ENCODE peak calls at places on chromosomes 2 and 18, in ten cellular contexts. One of them, this sample, is unnamed.

GRCh38 chr2:173663835-173664515 is 301.2 kb downstream of the SP3 start:
- DNase-seq in AG08395: no peak
- DNase-seq in Panc1: no peak
- DNase-seq in NCI-H460: no peak
- DNase-seq in effector CD8-positive, alpha-beta T cell: no peak
- DNase-seq in lower leg skin: no peak
- DNase-seq in KBM-7: no peak
- DNase-seq in neuronal stem cell: no peak
- DNase-seq in CD8-positive, alpha-beta T cell: no peak
- DNase-seq in GM19239: no peak
- DNase-seq in this sample: no peak

GRCh38 chr2:54348672-54349071 is 92.6 kb upstream of the TSPYL6 start:
- DNase-seq in Panc1: no peak
- DNase-seq in KBM-7: no peak
- DNase-seq in neuronal stem cell: no peak
- DNase-seq in effector CD8-positive, alpha-beta T cell: no peak
- DNase-seq in lower leg skin: no peak
- DNase-seq in NCI-H460: no peak
- DNase-seq in CD8-positive, alpha-beta T cell: no peak
- DNase-seq in GM19239: no peak
- DNase-seq in AG08395: no peak
- DNase-seq in this sample: no peak

GRCh38 chr2:64203131-64204005 is 59.1 kb upstream of the PELI1 start:
- DNase-seq in effector CD8-positive, alpha-beta T cell: no peak
- DNase-seq in neuronal stem cell: no peak
- DNase-seq in CD8-positive, alpha-beta T cell: no peak
- DNase-seq in lower leg skin: no peak
- DNase-seq in Panc1: no peak
- DNase-seq in NCI-H460: no peak
- DNase-seq in KBM-7: no peak
- DNase-seq in GM19239: no peak
- DNase-seq in AG08395: peak
- DNase-seq in this sample: no peak

GRCh38 chr2:101398026-101398830 is 10.9 kb upstream of the CREG2 start:
- DNase-seq in effector CD8-positive, alpha-beta T cell: no peak
- DNase-seq in CD8-positive, alpha-beta T cell: no peak
- DNase-seq in Panc1: no peak
- DNase-seq in neuronal stem cell: no peak
- DNase-seq in AG08395: no peak
- DNase-seq in GM19239: no peak
- DNase-seq in NCI-H460: no peak
- DNase-seq in lower leg skin: no peak
- DNase-seq in KBM-7: no peak
- DNase-seq in this sample: no peak

GRCh38 chr2:207385903-207386302 is 143.9 kb upstream of the CREB1 start:
- DNase-seq in GM19239: no peak
- DNase-seq in NCI-H460: no peak
- DNase-seq in effector CD8-positive, alpha-beta T cell: no peak
- DNase-seq in lower leg skin: no peak
- DNase-seq in CD8-positive, alpha-beta T cell: no peak
- DNase-seq in neuronal stem cell: no peak
- DNase-seq in Panc1: no peak
- DNase-seq in AG08395: peak
- DNase-seq in KBM-7: no peak
- DNase-seq in this sample: no peak

GRCh38 chr18:37332764-37333420 is 232.7 kb downstream of the CELF4 start:
- DNase-seq in Panc1: no peak
- DNase-seq in AG08395: no peak
- DNase-seq in effector CD8-positive, alpha-beta T cell: no peak
- DNase-seq in CD8-positive, alpha-beta T cell: no peak
- DNase-seq in GM19239: no peak
- DNase-seq in lower leg skin: no peak
- DNase-seq in NCI-H460: no peak
- DNase-seq in neuronal stem cell: no peak
- DNase-seq in KBM-7: no peak
- DNase-seq in this sample: no peak

GRCh38 chr2:166610180-166610919 is 116.3 kb upstream of the SCN7A start:
- DNase-seq in AG08395: no peak
- DNase-seq in NCI-H460: no peak
- DNase-seq in Panc1: no peak
- DNase-seq in CD8-positive, alpha-beta T cell: no peak
- DNase-seq in lower leg skin: no peak
- DNase-seq in effector CD8-positive, alpha-beta T cell: no peak
- DNase-seq in GM19239: no peak
- DNase-seq in neuronal stem cell: no peak
- DNase-seq in KBM-7: peak
- DNase-seq in this sample: no peak

GRCh38 chr2:71609029-71609428 is 155.7 kb downstream of the DYSF start:
- DNase-seq in GM19239: no peak
- DNase-seq in Panc1: no peak
- DNase-seq in lower leg skin: peak
- DNase-seq in effector CD8-positive, alpha-beta T cell: no peak
- DNase-seq in neuronal stem cell: no peak
- DNase-seq in KBM-7: no peak
- DNase-seq in AG08395: no peak
- DNase-seq in NCI-H460: no peak
- DNase-seq in CD8-positive, alpha-beta T cell: no peak
- DNase-seq in this sample: peak

GRCh38 chr2:237312021-237312755 is 101.8 kb downstream of the COL6A3 start:
- DNase-seq in effector CD8-positive, alpha-beta T cell: no peak
- DNase-seq in NCI-H460: no peak
- DNase-seq in KBM-7: no peak
- DNase-seq in lower leg skin: no peak
- DNase-seq in AG08395: no peak
- DNase-seq in GM19239: no peak
- DNase-seq in CD8-positive, alpha-beta T cell: no peak
- DNase-seq in neuronal stem cell: no peak
- DNase-seq in Panc1: no peak
- DNase-seq in this sample: no peak

GRCh38 chr2:170845343-170845742 is 28.7 kb downstream of the GAD1 start:
- DNase-seq in CD8-positive, alpha-beta T cell: no peak
- DNase-seq in AG08395: no peak
- DNase-seq in Panc1: no peak
- DNase-seq in neuronal stem cell: no peak
- DNase-seq in NCI-H460: peak
- DNase-seq in lower leg skin: no peak
- DNase-seq in effector CD8-positive, alpha-beta T cell: no peak
- DNase-seq in GM19239: no peak
- DNase-seq in KBM-7: no peak
- DNase-seq in this sample: no peak

GRCh38 chr2:11867926-11868325 is 121.5 kb downstream of the LPIN1 start:
- DNase-seq in GM19239: no peak
- DNase-seq in AG08395: no peak
- DNase-seq in lower leg skin: peak
- DNase-seq in effector CD8-positive, alpha-beta T cell: no peak
- DNase-seq in KBM-7: no peak
- DNase-seq in CD8-positive, alpha-beta T cell: no peak
- DNase-seq in Panc1: no peak
- DNase-seq in neuronal stem cell: no peak
- DNase-seq in NCI-H460: no peak
- DNase-seq in this sample: no peak

GRCh38 chr2:232463701-232464533 is 8.0 kb downstream of the ALPI start:
- DNase-seq in GM19239: no peak
- DNase-seq in KBM-7: no peak
- DNase-seq in NCI-H460: no peak
- DNase-seq in effector CD8-positive, alpha-beta T cell: no peak
- DNase-seq in AG08395: no peak
- DNase-seq in Panc1: no peak
- DNase-seq in CD8-positive, alpha-beta T cell: no peak
- DNase-seq in neuronal stem cell: no peak
- DNase-seq in lower leg skin: no peak
- DNase-seq in this sample: no peak

GRCh38 chr2:223735035-223735640 is 102.2 kb downstream of the AP1S3 start:
- DNase-seq in GM19239: no peak
- DNase-seq in CD8-positive, alpha-beta T cell: no peak
- DNase-seq in KBM-7: no peak
- DNase-seq in effector CD8-positive, alpha-beta T cell: no peak
- DNase-seq in neuronal stem cell: no peak
- DNase-seq in Panc1: no peak
- DNase-seq in lower leg skin: no peak
- DNase-seq in NCI-H460: no peak
- DNase-seq in AG08395: no peak
- DNase-seq in this sample: no peak

GRCh38 chr18:35776481-35776880 is 194.9 kb downstream of the GALNT1 start:
- DNase-seq in KBM-7: no peak
- DNase-seq in effector CD8-positive, alpha-beta T cell: no peak
- DNase-seq in GM19239: no peak
- DNase-seq in lower leg skin: no peak
- DNase-seq in NCI-H460: no peak
- DNase-seq in Panc1: no peak
- DNase-seq in neuronal stem cell: no peak
- DNase-seq in CD8-positive, alpha-beta T cell: no peak
- DNase-seq in AG08395: no peak
- DNase-seq in this sample: no peak

GRCh38 chr2:196160101-196160500 is 11.3 kb downstream of the STK17B start:
- DNase-seq in AG08395: peak
- DNase-seq in GM19239: no peak
- DNase-seq in effector CD8-positive, alpha-beta T cell: peak
- DNase-seq in Panc1: no peak
- DNase-seq in KBM-7: peak
- DNase-seq in CD8-positive, alpha-beta T cell: peak
- DNase-seq in neuronal stem cell: no peak
- DNase-seq in NCI-H460: peak
- DNase-seq in lower leg skin: peak
- DNase-seq in this sample: no peak

GRCh38 chr2:10022041-10022421 is 21.3 kb upstream of the KLF11 start:
- DNase-seq in effector CD8-positive, alpha-beta T cell: no peak
- DNase-seq in GM19239: no peak
- DNase-seq in AG08395: no peak
- DNase-seq in KBM-7: no peak
- DNase-seq in NCI-H460: no peak
- DNase-seq in neuronal stem cell: no peak
- DNase-seq in CD8-positive, alpha-beta T cell: no peak
- DNase-seq in Panc1: no peak
- DNase-seq in lower leg skin: no peak
- DNase-seq in this sample: no peak

GRCh38 chr2:105739408-105739807 is 5.3 kb upstream of the NCK2 start:
- DNase-seq in effector CD8-positive, alpha-beta T cell: no peak
- DNase-seq in CD8-positive, alpha-beta T cell: no peak
- DNase-seq in neuronal stem cell: no peak
- DNase-seq in Panc1: no peak
- DNase-seq in NCI-H460: no peak
- DNase-seq in AG08395: no peak
- DNase-seq in lower leg skin: no peak
- DNase-seq in GM19239: no peak
- DNase-seq in KBM-7: no peak
- DNase-seq in this sample: no peak

GRCh38 chr2:27442282-27442980 is at the start of gene KRTCAP3:
- DNase-seq in GM19239: no peak
- DNase-seq in NCI-H460: no peak
- DNase-seq in CD8-positive, alpha-beta T cell: peak
- DNase-seq in Panc1: no peak
- DNase-seq in AG08395: no peak
- DNase-seq in KBM-7: no peak
- DNase-seq in lower leg skin: peak
- DNase-seq in neuronal stem cell: peak
- DNase-seq in effector CD8-positive, alpha-beta T cell: peak
- DNase-seq in this sample: peak

GRCh38 chr2:109646961-109647360 is 32.8 kb downstream of the SOWAHC start:
- DNase-seq in Panc1: no peak
- DNase-seq in lower leg skin: no peak
- DNase-seq in effector CD8-positive, alpha-beta T cell: no peak
- DNase-seq in NCI-H460: no peak
- DNase-seq in KBM-7: no peak
- DNase-seq in neuronal stem cell: no peak
- DNase-seq in CD8-positive, alpha-beta T cell: no peak
- DNase-seq in AG08395: no peak
- DNase-seq in GM19239: no peak
- DNase-seq in this sample: no peak

GRCh38 chr2:72178551-72178950 is 30.9 kb upstream of the CYP26B1 start:
- DNase-seq in GM19239: no peak
- DNase-seq in AG08395: no peak
- DNase-seq in Panc1: no peak
- DNase-seq in KBM-7: no peak
- DNase-seq in CD8-positive, alpha-beta T cell: no peak
- DNase-seq in NCI-H460: no peak
- DNase-seq in neuronal stem cell: no peak
- DNase-seq in lower leg skin: no peak
- DNase-seq in effector CD8-positive, alpha-beta T cell: no peak
- DNase-seq in this sample: no peak

GRCh38 chr2:85589982-85590791 is 5.4 kb upstream of the RNF181 start:
- DNase-seq in KBM-7: peak
- DNase-seq in AG08395: peak
- DNase-seq in GM19239: no peak
- DNase-seq in effector CD8-positive, alpha-beta T cell: no peak
- DNase-seq in Panc1: no peak
- DNase-seq in NCI-H460: no peak
- DNase-seq in CD8-positive, alpha-beta T cell: no peak
- DNase-seq in neuronal stem cell: no peak
- DNase-seq in lower leg skin: no peak
- DNase-seq in this sample: no peak

GRCh38 chr18:25099838-25100393 is 252.1 kb downstream of the ZNF521 start:
- DNase-seq in NCI-H460: no peak
- DNase-seq in neuronal stem cell: no peak
- DNase-seq in CD8-positive, alpha-beta T cell: no peak
- DNase-seq in KBM-7: no peak
- DNase-seq in Panc1: no peak
- DNase-seq in GM19239: no peak
- DNase-seq in AG08395: peak
- DNase-seq in effector CD8-positive, alpha-beta T cell: no peak
- DNase-seq in lower leg skin: no peak
- DNase-seq in this sample: no peak

GRCh38 chr2:76506538-76506937 is 795.8 kb upstream of the GCFC2 start:
- DNase-seq in effector CD8-positive, alpha-beta T cell: no peak
- DNase-seq in CD8-positive, alpha-beta T cell: no peak
- DNase-seq in NCI-H460: peak
- DNase-seq in neuronal stem cell: no peak
- DNase-seq in KBM-7: no peak
- DNase-seq in AG08395: no peak
- DNase-seq in Panc1: no peak
- DNase-seq in lower leg skin: no peak
- DNase-seq in GM19239: no peak
- DNase-seq in this sample: no peak

GRCh38 chr2:16012626-16013501 is 72.5 kb downstream of the MYCN start:
- DNase-seq in GM19239: no peak
- DNase-seq in AG08395: no peak
- DNase-seq in CD8-positive, alpha-beta T cell: no peak
- DNase-seq in lower leg skin: no peak
- DNase-seq in neuronal stem cell: no peak
- DNase-seq in Panc1: no peak
- DNase-seq in NCI-H460: no peak
- DNase-seq in effector CD8-positive, alpha-beta T cell: no peak
- DNase-seq in KBM-7: no peak
- DNase-seq in this sample: peak